ENCODE peak calls at places on chromosomes 5 and 9, in eight cellular contexts. G, B, S, I, A, U, J and N are unnamed samples. For H3K4me1 and H3K27me3, the result is how much of the 10 kb centered on the place peaks cover.

GRCh38 chr5:180026320-180026719 is 45.2 kb downstream of the RNF130 start:
- DNase-seq in G (no peak), B (no peak), S (peak), I (no peak), A (no peak), U (no peak), J (no peak), N (no peak)

GRCh38 chr5:135986891-135987401 is 32.2 kb upstream of the LECT2 start:
- DNase-seq in G (no peak), B (no peak), S (no peak), I (no peak), A (no peak), U (no peak), J (no peak), N (no peak)

GRCh38 chr9:136886610-136887597 is 588 bp downstream of the TRAF2 start:
- DNase-seq in G (no peak), B (no peak), S (no peak), I (no peak), A (peak), U (no peak), J (no peak), N (peak)

GRCh38 chr5:59917121-59917520 is 23.6 kb upstream of the PDE4D start:
- DNase-seq in G (no peak), B (no peak), S (no peak), I (no peak), A (no peak), U (no peak), J (no peak), N (no peak)

GRCh38 chr5:5331838-5332237 is 90.6 kb upstream of the ICE1 start:
- DNase-seq in G (no peak), B (no peak), S (no peak), I (no peak), A (no peak), U (no peak), J (no peak), N (no peak)

GRCh38 chr5:59367791-59368394 is 525.6 kb downstream of the PDE4D start:
- DNase-seq in G (no peak), B (peak), S (peak), I (peak), A (peak), U (peak), J (peak), N (peak)

GRCh38 chr9:90631964-90632363 is 10.7 kb downstream of the DIRAS2 start:
- DNase-seq in G (no peak), B (no peak), S (no peak), I (no peak), A (no peak), U (no peak), J (no peak), N (no peak)

GRCh38 chr5:54553659-54554207 is 36.2 kb downstream of the SNX18 start:
- DNase-seq in G (no peak), B (no peak), S (no peak), I (no peak), A (no peak), U (no peak), J (no peak), N (no peak)

GRCh38 chr5:174252121-174252520 is 206.6 kb downstream of the NSG2 start:
- DNase-seq in G (no peak), B (no peak), S (no peak), I (no peak), A (no peak), U (no peak), J (no peak), N (no peak)

GRCh38 chr5:91166040-91166807 is 216.9 kb downstream of the ARRDC3 start:
- DNase-seq in G (no peak), B (no peak), S (no peak), I (no peak), A (no peak), U (no peak), J (no peak), N (no peak)

GRCh38 chr5:90888511-90889324 is 330.1 kb downstream of the ADGRV1 start:
- DNase-seq in G (no peak), B (no peak), S (peak), I (no peak), A (no peak), U (no peak), J (no peak), N (no peak)

GRCh38 chr5:179837076-179838011 is 16.6 kb downstream of the SQSTM1 start:
- DNase-seq in G (peak), B (no peak), S (no peak), I (no peak), A (no peak), U (no peak), J (no peak), N (no peak)

GRCh38 chr9:16619341-16619740 is 251.1 kb downstream of the BNC2 start:
- DNase-seq in G (no peak), B (no peak), S (no peak), I (no peak), A (no peak), U (no peak), J (no peak), N (no peak)

GRCh38 chr5:9545959-9546851 is at the start of gene SEMA5A:
- DNase-seq in G (peak), B (peak), S (peak), I (no peak), A (peak), U (peak), J (peak), N (peak)

GRCh38 chr5:22431406-22431805 is 421.7 kb downstream of the CDH12 start:
- DNase-seq in G (no peak), B (no peak), S (no peak), I (no peak), A (no peak), U (no peak), J (no peak), N (no peak)

GRCh38 chr9:90853945-90854344 is 52.3 kb downstream of the SYK start:
- DNase-seq in G (no peak), B (no peak), S (no peak), I (no peak), A (no peak), U (no peak), J (no peak), N (no peak)

GRCh38 chr9:72997387-72997995 is 44.6 kb upstream of the ALDH1A1 start:
- DNase-seq in G (no peak), B (no peak), S (peak), I (no peak), A (no peak), U (no peak), J (no peak), N (peak)

GRCh38 chr9:97398999-97399758 is 12.7 kb upstream of the TDRD7 start:
- DNase-seq in G (peak), B (peak), S (peak), I (peak), A (peak), U (peak), J (no peak), N (peak)

GRCh38 chr5:29208026-29208425 is 1985.5 kb upstream of the CDH6 start:
- DNase-seq in G (no peak), B (no peak), S (no peak), I (no peak), A (no peak), U (no peak), J (no peak), N (no peak)

GRCh38 chr5:137310051-137310730 is 188.9 kb downstream of the SPOCK1 start:
- DNase-seq in G (no peak), B (no peak), S (no peak), I (no peak), A (no peak), U (no peak), J (no peak), N (no peak)

GRCh38 chr9:112558476-112558875 is 71.8 kb downstream of the KIAA1958 start:
- DNase-seq in G (no peak), B (no peak), S (no peak), I (no peak), A (no peak), U (no peak), J (no peak), N (no peak)

GRCh38 chr5:105963856-105964255 is 1706.9 kb downstream of the EFNA5 start:
- DNase-seq in G (no peak), B (no peak), S (no peak), I (no peak), A (no peak), U (no peak), J (no peak), N (no peak)

GRCh38 chr5:21154526-21154925 is 1166.5 kb upstream of the CDH18 start:
- DNase-seq in G (no peak), B (no peak), S (no peak), I (no peak), A (no peak), U (no peak), J (no peak), N (no peak)

GRCh38 chr9:10274156-10274555 is 338.6 kb downstream of the PTPRD start:
- DNase-seq in G (no peak), B (no peak), S (no peak), I (no peak), A (no peak), U (no peak), J (no peak), N (no peak)

GRCh38 chr9:105054488-105054887 is 126.5 kb upstream of the ABCA1 start:
- DNase-seq in G (no peak), B (no peak), S (peak), I (no peak), A (no peak), U (no peak), J (no peak), N (no peak)

GRCh38 chr5:153623906-153624765 is 133.7 kb downstream of the GRIA1 start:
- DNase-seq in G (no peak), B (no peak), S (no peak), I (no peak), A (no peak), U (no peak), J (no peak), N (no peak)
- TF ChIP-seq POLR2A in G (no peak), B (no peak), S (no peak), I (no peak), A (no peak), U (no peak), J (no peak), N (no peak)

DNA sequence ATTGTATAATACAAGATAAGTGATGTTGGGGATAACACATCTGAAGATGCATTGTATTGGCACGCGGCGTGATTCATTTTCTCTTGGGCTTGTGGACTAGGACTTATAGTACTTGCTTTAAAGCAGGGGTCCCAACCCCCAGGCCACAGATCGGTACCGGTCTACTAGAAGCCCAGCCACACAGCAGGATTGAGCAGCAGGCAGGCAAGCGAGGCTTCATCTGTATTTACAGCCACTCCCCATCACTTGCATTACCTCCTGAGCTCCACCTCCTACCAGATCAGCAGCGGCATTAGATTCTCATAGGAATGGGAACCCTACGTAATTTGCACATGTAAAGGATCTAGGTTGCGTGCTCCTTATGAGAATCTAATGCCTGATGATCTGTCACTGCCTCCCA is 12.9 kb downstream of the MAMDC2 start:
- DNase-seq in G (no peak), B (no peak), S (no peak), I (no peak), A (no peak), U (no peak), J (no peak), N (no peak)
- H3K4me1 ChIP-seq in G (under half), B (under half), S (under half), I (under half), A (under half), U (under half), J (under half), N (under half)

GRCh38 chr5:2738700-2739359 is 12.6 kb downstream of the IRX2 start:
- DNase-seq in G (no peak), B (no peak), S (no peak), I (no peak), A (no peak), U (no peak), J (no peak), N (no peak)
- H3K27me3 ChIP-seq in G (under half), B (under half), S (under half), I (under half), A (under half), U (under half), J (under half), N (under half)

DNA sequence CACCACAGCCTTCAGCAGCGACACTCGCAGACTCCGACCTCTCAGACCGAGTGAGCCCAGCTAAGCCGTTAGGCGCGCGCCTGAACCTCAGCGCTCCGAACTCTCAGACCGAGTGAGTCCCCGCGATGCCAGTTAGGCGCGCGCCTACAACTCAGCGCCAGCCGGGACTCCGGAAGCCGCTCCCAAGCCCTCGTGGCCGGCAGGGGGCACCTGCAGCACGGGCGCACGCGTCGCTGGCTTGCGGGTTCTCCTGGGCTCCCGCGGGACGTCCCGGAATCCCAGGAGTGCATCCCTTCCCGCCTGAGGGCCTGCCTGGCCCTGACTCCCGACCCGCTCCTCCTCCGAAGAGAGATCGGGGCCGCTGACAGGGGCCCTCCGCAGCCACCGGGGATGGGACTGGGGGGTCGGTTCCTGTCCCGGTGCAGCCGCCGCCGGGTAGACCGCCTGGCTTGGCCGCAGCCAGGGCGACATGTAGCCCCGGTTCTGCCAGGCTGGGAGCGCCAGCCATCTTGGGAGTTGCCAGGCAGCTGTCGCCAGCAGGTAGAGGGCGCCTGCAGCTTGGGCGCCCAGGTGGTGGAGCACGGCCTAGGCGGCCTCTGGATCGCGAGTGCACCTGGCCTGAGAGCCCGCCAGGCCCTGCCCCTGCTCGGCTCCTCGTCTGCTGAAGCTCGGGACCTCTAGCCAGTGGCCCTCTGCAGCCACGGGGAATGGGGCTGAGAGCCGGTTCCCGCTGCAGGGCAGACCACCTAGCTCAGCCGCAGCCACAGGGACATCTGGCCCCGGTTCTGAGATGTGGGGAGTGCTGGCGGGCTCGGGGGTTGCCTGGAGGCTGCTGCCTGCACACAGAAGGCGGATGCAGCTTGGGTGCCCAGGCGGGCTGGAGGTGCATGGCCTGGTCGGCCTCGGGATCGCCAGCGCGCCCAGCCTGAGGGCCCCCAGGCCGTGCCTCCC is at the start of gene ANKRD18A:
- DNase-seq in G (peak), B (no peak), S (peak), I (peak), A (peak), U (peak), J (no peak), N (peak)
- TF ChIP-seq POLR2A in G (no peak), B (no peak), S (peak), I (peak), A (peak), U (no peak), J (no peak), N (no peak)

GRCh38 chr5:76692274-76692540 is 23.7 kb upstream of the F2R start:
- DNase-seq in G (no peak), B (no peak), S (no peak), I (no peak), A (no peak), U (no peak), J (no peak), N (no peak)

GRCh38 chr5:76691470-76692273 is 24.3 kb upstream of the F2R start:
- DNase-seq in G (no peak), B (no peak), S (no peak), I (no peak), A (no peak), U (no peak), J (no peak), N (no peak)

GRCh38 chr5:76689321-76690026 is 26.5 kb upstream of the F2R start:
- DNase-seq in G (no peak), B (no peak), S (no peak), I (peak), A (no peak), U (no peak), J (no peak), N (no peak)

GRCh38 chr5:76690027-76690679 is 25.8 kb upstream of the F2R start:
- DNase-seq in G (no peak), B (no peak), S (no peak), I (no peak), A (no peak), U (no peak), J (no peak), N (no peak)

DNA sequence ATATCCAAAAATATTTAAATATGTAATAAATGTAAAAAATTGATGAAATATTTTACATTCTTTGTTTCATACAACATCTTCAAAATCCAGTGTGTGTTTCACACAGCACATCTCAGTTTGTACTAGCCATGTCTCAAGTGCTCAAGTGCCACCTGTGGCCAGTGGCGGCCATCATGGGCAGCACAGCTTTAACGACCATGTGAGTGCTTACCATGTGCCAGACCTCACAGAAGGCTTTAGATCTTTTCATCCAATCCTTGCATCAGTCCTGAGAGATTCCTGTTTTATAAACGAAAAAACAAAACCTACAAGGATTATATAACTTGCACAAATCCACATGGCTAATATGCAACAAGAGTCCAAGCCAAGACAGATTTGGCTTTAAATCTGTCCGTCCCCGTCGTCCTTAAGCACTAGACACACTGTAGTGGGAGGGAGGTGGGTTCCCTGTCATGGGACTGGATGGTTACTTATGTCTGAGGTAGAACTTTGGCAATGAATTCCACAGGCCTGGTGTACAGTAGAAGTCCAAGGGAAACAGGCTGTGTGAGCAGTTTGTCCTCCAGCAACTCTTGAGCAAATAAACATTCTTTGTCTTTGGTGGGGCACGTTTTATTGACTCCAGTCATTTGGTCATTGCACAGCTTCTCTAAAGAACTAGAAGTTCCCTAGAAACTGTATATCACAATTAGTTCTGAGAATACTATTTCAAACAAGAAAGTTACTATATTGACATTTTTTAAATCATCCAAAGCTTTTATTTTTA is 25.0 kb upstream of the F2R start:
- DNase-seq in G (no peak), B (no peak), S (no peak), I (no peak), A (no peak), U (peak), J (no peak), N (no peak)
- H3K4me1 ChIP-seq in G (under half), B (under half), S (under half), I (under half), A (under half), U (under half), J (under half), N (under half)

DNA sequence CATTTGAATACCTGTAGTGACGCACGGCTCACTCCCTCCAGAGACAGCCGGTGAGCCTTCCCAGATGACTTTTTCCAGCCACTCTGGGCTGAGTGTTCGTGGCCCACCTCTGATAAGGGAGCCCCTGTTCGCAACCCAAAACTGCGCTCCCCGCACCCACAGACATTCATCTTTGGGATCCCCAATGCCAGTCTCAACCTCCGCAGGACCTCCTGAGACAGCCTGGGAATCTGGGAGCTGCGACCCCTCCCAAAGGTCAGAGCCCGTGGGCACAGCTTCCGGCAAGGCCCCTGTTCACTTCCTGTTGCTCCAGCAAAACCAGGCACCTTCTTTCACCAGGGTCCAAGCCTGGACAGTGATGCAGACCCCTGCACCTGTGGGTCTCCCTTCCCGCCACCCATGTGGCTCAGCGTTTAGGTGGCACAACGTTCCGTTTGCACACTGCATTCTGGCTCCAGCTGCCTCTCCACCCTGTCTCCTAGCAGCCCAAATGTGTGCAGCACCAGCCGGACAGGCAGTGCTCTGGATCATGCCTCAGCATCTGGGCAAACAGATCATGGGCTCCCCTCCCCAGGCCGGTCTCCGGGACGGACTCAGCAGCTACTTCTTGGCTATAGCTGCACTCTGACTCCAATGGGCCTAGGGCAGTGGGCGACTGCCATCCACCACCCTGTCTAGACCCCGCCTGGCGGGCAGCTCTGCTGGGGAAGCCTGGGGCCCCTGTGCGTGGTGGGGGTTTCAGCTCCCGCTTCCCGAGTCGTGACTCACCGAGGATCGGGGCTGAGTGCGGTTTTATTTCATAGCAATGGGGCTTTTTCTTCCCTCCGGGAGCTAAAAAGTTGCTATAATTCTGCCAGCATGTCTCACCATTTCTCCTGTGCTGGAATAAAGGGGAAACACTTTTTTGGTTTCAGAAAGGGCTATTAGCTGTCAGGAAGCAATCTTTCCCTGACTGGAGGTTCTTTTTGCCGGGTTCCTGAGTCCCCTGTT is 156.0 kb downstream of the OLFM1 start:
- DNase-seq in G (peak), B (no peak), S (no peak), I (no peak), A (no peak), U (no peak), J (no peak), N (no peak)
- H3K27me3 ChIP-seq in G (under half), B (under half), S (under half), I (under half), A (under half), U (under half), J (under half), N (under half)